ENCODE peak calls at places on chromosome 20, in five cellular contexts. M, Y, P, O and Z are unnamed samples.

GRCh38 chr20:17936791-17937687 is 31.6 kb downstream of the SNX5 start:
- DNase-seq in O (peak; percentile 82), P (peak; percentile 80), Y (no peak), M (no peak), Z (no peak)

GRCh38 chr20:10985536-10985935 is 311.7 kb upstream of the JAG1 start:
- DNase-seq in M (no peak), P (peak; percentile 7), O (no peak), Y (no peak), Z (no peak)

GRCh38 chr20:44720617-44720993 is 5.4 kb downstream of the CCN5 start:
- DNase-seq in P (peak; percentile 82), O (no peak), M (no peak), Y (no peak), Z (no peak)

GRCh38 chr20:56202493-56203077 is 45.9 kb upstream of the MC3R start:
- DNase-seq in Y (no peak), P (peak; percentile 16), O (no peak), M (peak; percentile 13), Z (no peak)

GRCh38 chr20:48295966-48296421 is 510.7 kb upstream of the SULF2 start:
- DNase-seq in O (no peak), P (peak; percentile 53), M (peak; percentile 41), Y (no peak), Z (no peak)

GRCh38 chr20:56630086-56630493 is 984 bp downstream of the TFAP2C start:
- DNase-seq in O (no peak), M (no peak), P (peak; percentile 80), Y (no peak), Z (no peak)

GRCh38 chr20:34420146-34420545 is 57.1 kb downstream of the ITCH start:
- DNase-seq in Y (no peak), P (no peak), M (no peak), O (no peak), Z (no peak)

GRCh38 chr20:6783752-6784725 is 16.6 kb downstream of the BMP2 start:
- DNase-seq in P (no peak), Y (no peak), O (no peak), M (no peak), Z (no peak)

GRCh38 chr20:10093087-10093591 is 58.4 kb downstream of the ANKEF1 start:
- DNase-seq in M (no peak), P (peak; percentile 56), Y (no peak), O (no peak), Z (no peak)

GRCh38 chr20:24303393-24303792 is 166.0 kb upstream of the SYNDIG1 start:
- DNase-seq in P (no peak), M (no peak), O (no peak), Y (no peak), Z (no peak)

GRCh38 chr20:46970937-46971630 is 76.4 kb downstream of the EYA2 start:
- DNase-seq in M (peak; percentile 21), O (no peak), Y (no peak), P (peak; percentile 76), Z (peak; percentile 14)

GRCh38 chr20:48684501-48685041 is 143.2 kb downstream of the PREX1 start:
- DNase-seq in M (no peak), P (no peak), Y (no peak), O (no peak), Z (no peak)

GRCh38 chr20:50285376-50286173 is 94.9 kb downstream of the CEBPB start:
- DNase-seq in O (no peak), M (no peak), Y (no peak), P (peak; percentile 78), Z (no peak)

GRCh38 chr20:38893485-38894090 is 32.6 kb upstream of the FAM83D start:
- DNase-seq in Y (peak; percentile 80), P (peak; percentile 84), O (peak; percentile 87), M (peak; percentile 43), Z (peak; percentile 73)

GRCh38 chr20:59640267-59640666 is 35.9 kb downstream of the PHACTR3 start:
- DNase-seq in O (no peak), Y (no peak), P (no peak), M (no peak), Z (no peak)

GRCh38 chr20:44394520-44395182 is 39.2 kb downstream of the HNF4A start:
- DNase-seq in M (peak; percentile 100), P (no peak), Y (no peak), O (no peak), Z (no peak)

GRCh38 chr20:31515775-31516107 is 1.5 kb downstream of the HM13 start:
- DNase-seq in O (no peak), Y (no peak), P (no peak), M (no peak), Z (no peak)

GRCh38 chr20:24959591-24960301 is 10.7 kb downstream of the CST7 start:
- DNase-seq in O (no peak), M (no peak), P (no peak), Y (no peak), Z (no peak)

GRCh38 chr20:46646122-46646521 is 5.1 kb downstream of the SLC13A3 start:
- DNase-seq in P (no peak), Y (no peak), O (no peak), M (no peak), Z (no peak)

GRCh38 chr20:47428851-47429336 is 72.4 kb upstream of the ZMYND8 start:
- DNase-seq in M (peak; percentile 85), O (no peak), P (no peak), Y (no peak), Z (no peak)

GRCh38 chr20:12591949-12592470 is 416.8 kb upstream of the SPTLC3 start:
- DNase-seq in O (no peak), M (no peak), P (no peak), Y (no peak), Z (no peak)

GRCh38 chr20:3606021-3606420 is 57.2 kb downstream of the GFRA4 start:
- DNase-seq in P (no peak), Y (no peak), O (no peak), M (no peak), Z (no peak)

GRCh38 chr20:2387180-2387577 is 6.5 kb downstream of the TGM6 start:
- DNase-seq in M (peak; percentile 48), O (no peak), Y (no peak), P (peak; percentile 32), Z (no peak)